ENCODE peak calls at places on chromosomes 1 and 21, in six cellular contexts. One of them, this sample, is unnamed. For H3K27me3, the result is how much of the 10 kb centered on the place peaks cover.

GRCh38 chr1:247421074-247421473 is 5.1 kb downstream of the NLRP3 start:
- DNase-seq in kidney epithelial cell: no peak
- DNase-seq in esophagus muscularis mucosa: no peak
- DNase-seq in SJSA1: no peak
- DNase-seq in effector memory CD4-positive, alpha-beta T cell: no peak
- DNase-seq in adrenal gland: no peak
- DNase-seq in this sample: no peak

GRCh38 chr1:163300569-163300968 is 21.2 kb upstream of the NUF2 start:
- DNase-seq in kidney epithelial cell: no peak
- DNase-seq in esophagus muscularis mucosa: no peak
- DNase-seq in SJSA1: no peak
- DNase-seq in effector memory CD4-positive, alpha-beta T cell: no peak
- DNase-seq in adrenal gland: no peak
- DNase-seq in this sample: no peak

GRCh38 chr1:84339503-84339902 is 38.0 kb downstream of the SAMD13 start:
- DNase-seq in kidney epithelial cell: peak
- DNase-seq in esophagus muscularis mucosa: no peak
- DNase-seq in SJSA1: no peak
- DNase-seq in effector memory CD4-positive, alpha-beta T cell: no peak
- DNase-seq in adrenal gland: no peak
- DNase-seq in this sample: no peak

GRCh38 chr1:234069760-234070159 is 165.3 kb downstream of the SLC35F3 start:
- DNase-seq in kidney epithelial cell: no peak
- DNase-seq in esophagus muscularis mucosa: no peak
- DNase-seq in SJSA1: no peak
- DNase-seq in effector memory CD4-positive, alpha-beta T cell: no peak
- DNase-seq in adrenal gland: no peak
- DNase-seq in this sample: no peak

GRCh38 chr21:29078884-29079765 is 5.7 kb upstream of the CCT8 start:
- DNase-seq in kidney epithelial cell: no peak
- DNase-seq in esophagus muscularis mucosa: no peak
- DNase-seq in SJSA1: peak
- DNase-seq in effector memory CD4-positive, alpha-beta T cell: no peak
- DNase-seq in adrenal gland: peak
- DNase-seq in this sample: peak

GRCh38 chr1:112714313-112715263 is 544 bp downstream of the PPM1J start:
- DNase-seq in kidney epithelial cell: no peak
- DNase-seq in esophagus muscularis mucosa: no peak
- DNase-seq in SJSA1: peak
- DNase-seq in effector memory CD4-positive, alpha-beta T cell: no peak
- DNase-seq in adrenal gland: no peak
- DNase-seq in this sample: peak

GRCh38 chr1:93816970-93817738 is 61.9 kb downstream of the DNTTIP2 start:
- DNase-seq in kidney epithelial cell: no peak
- DNase-seq in esophagus muscularis mucosa: peak
- DNase-seq in SJSA1: no peak
- DNase-seq in effector memory CD4-positive, alpha-beta T cell: no peak
- DNase-seq in adrenal gland: no peak
- DNase-seq in this sample: no peak

GRCh38 chr1:109784551-109785252 is 21.0 kb upstream of the EPS8L3 start:
- DNase-seq in kidney epithelial cell: no peak
- DNase-seq in esophagus muscularis mucosa: no peak
- DNase-seq in SJSA1: no peak
- DNase-seq in effector memory CD4-positive, alpha-beta T cell: no peak
- DNase-seq in adrenal gland: no peak
- DNase-seq in this sample: no peak

GRCh38 chr1:192984058-192984457 is 75.1 kb downstream of the UCHL5 start:
- DNase-seq in kidney epithelial cell: no peak
- DNase-seq in esophagus muscularis mucosa: no peak
- DNase-seq in SJSA1: no peak
- DNase-seq in effector memory CD4-positive, alpha-beta T cell: no peak
- DNase-seq in adrenal gland: no peak
- DNase-seq in this sample: no peak

GRCh38 chr1:2968471-2968881 is 52.8 kb upstream of the ACTRT2 start:
- DNase-seq in kidney epithelial cell: no peak
- DNase-seq in esophagus muscularis mucosa: no peak
- DNase-seq in SJSA1: no peak
- DNase-seq in effector memory CD4-positive, alpha-beta T cell: no peak
- DNase-seq in adrenal gland: no peak
- DNase-seq in this sample: no peak

GRCh38 chr1:172308577-172308976 is 111.9 kb upstream of the C1orf105 start:
- DNase-seq in kidney epithelial cell: no peak
- DNase-seq in esophagus muscularis mucosa: no peak
- DNase-seq in SJSA1: no peak
- DNase-seq in effector memory CD4-positive, alpha-beta T cell: no peak
- DNase-seq in adrenal gland: no peak
- DNase-seq in this sample: no peak

GRCh38 chr1:234139966-234140365 is 233.3 kb upstream of the COA6 start:
- DNase-seq in kidney epithelial cell: peak
- DNase-seq in esophagus muscularis mucosa: peak
- DNase-seq in SJSA1: peak
- DNase-seq in effector memory CD4-positive, alpha-beta T cell: no peak
- DNase-seq in adrenal gland: no peak
- DNase-seq in this sample: no peak

GRCh38 chr1:172764378-172764777 is 105.5 kb downstream of the FASLG start:
- DNase-seq in kidney epithelial cell: no peak
- DNase-seq in esophagus muscularis mucosa: no peak
- DNase-seq in SJSA1: no peak
- DNase-seq in effector memory CD4-positive, alpha-beta T cell: no peak
- DNase-seq in adrenal gland: no peak
- DNase-seq in this sample: no peak

GRCh38 chr1:77742011-77742555 is 17.6 kb downstream of the USP33 start:
- DNase-seq in kidney epithelial cell: no peak
- DNase-seq in esophagus muscularis mucosa: no peak
- DNase-seq in SJSA1: no peak
- DNase-seq in effector memory CD4-positive, alpha-beta T cell: no peak
- DNase-seq in adrenal gland: no peak
- DNase-seq in this sample: no peak

GRCh38 chr1:14724234-14724633 is 125.7 kb downstream of the KAZN start:
- DNase-seq in kidney epithelial cell: no peak
- DNase-seq in esophagus muscularis mucosa: no peak
- DNase-seq in SJSA1: no peak
- DNase-seq in effector memory CD4-positive, alpha-beta T cell: no peak
- DNase-seq in adrenal gland: no peak
- DNase-seq in this sample: no peak

GRCh38 chr1:92486251-92487077 is at the start of gene GFI1:
- DNase-seq in kidney epithelial cell: no peak
- DNase-seq in esophagus muscularis mucosa: no peak
- DNase-seq in SJSA1: no peak
- DNase-seq in effector memory CD4-positive, alpha-beta T cell: peak
- DNase-seq in adrenal gland: peak
- DNase-seq in this sample: peak

GRCh38 chr1:203346060-203346754 is 4.7 kb downstream of the FMOD start:
- DNase-seq in kidney epithelial cell: no peak
- DNase-seq in esophagus muscularis mucosa: no peak
- DNase-seq in SJSA1: no peak
- DNase-seq in effector memory CD4-positive, alpha-beta T cell: no peak
- DNase-seq in adrenal gland: no peak
- DNase-seq in this sample: no peak

GRCh38 chr1:166133276-166133841 is 33.4 kb downstream of the FAM78B start:
- DNase-seq in kidney epithelial cell: no peak
- DNase-seq in esophagus muscularis mucosa: no peak
- DNase-seq in SJSA1: no peak
- DNase-seq in effector memory CD4-positive, alpha-beta T cell: no peak
- DNase-seq in adrenal gland: no peak
- DNase-seq in this sample: no peak

GRCh38 chr1:208834346-208835081 is 590.3 kb upstream of the PLXNA2 start:
- DNase-seq in kidney epithelial cell: no peak
- DNase-seq in esophagus muscularis mucosa: peak
- DNase-seq in SJSA1: no peak
- DNase-seq in effector memory CD4-positive, alpha-beta T cell: no peak
- DNase-seq in adrenal gland: no peak
- DNase-seq in this sample: no peak

GRCh38 chr1:61051455-61052392 is 30.6 kb upstream of the NFIA start:
- DNase-seq in kidney epithelial cell: no peak
- DNase-seq in esophagus muscularis mucosa: no peak
- DNase-seq in SJSA1: no peak
- DNase-seq in effector memory CD4-positive, alpha-beta T cell: no peak
- DNase-seq in adrenal gland: no peak
- DNase-seq in this sample: no peak
- H3K27me3 ChIP-seq in kidney epithelial cell: under half
- H3K27me3 ChIP-seq in esophagus muscularis mucosa: under half
- H3K27me3 ChIP-seq in SJSA1: under half
- H3K27me3 ChIP-seq in effector memory CD4-positive, alpha-beta T cell: under half
- H3K27me3 ChIP-seq in adrenal gland: under half
- H3K27me3 ChIP-seq in this sample: under half

GRCh38 chr1:38500352-38500751 is 359.2 kb downstream of the RRAGC start:
- DNase-seq in kidney epithelial cell: no peak
- DNase-seq in esophagus muscularis mucosa: no peak
- DNase-seq in SJSA1: no peak
- DNase-seq in effector memory CD4-positive, alpha-beta T cell: no peak
- DNase-seq in adrenal gland: no peak
- DNase-seq in this sample: no peak

GRCh38 chr1:38497921-38498320 is 361.7 kb downstream of the RRAGC start:
- DNase-seq in kidney epithelial cell: no peak
- DNase-seq in esophagus muscularis mucosa: no peak
- DNase-seq in SJSA1: no peak
- DNase-seq in effector memory CD4-positive, alpha-beta T cell: no peak
- DNase-seq in adrenal gland: no peak
- DNase-seq in this sample: no peak

GRCh38 chr1:38505950-38506349 is 353.6 kb downstream of the RRAGC start:
- DNase-seq in kidney epithelial cell: no peak
- DNase-seq in esophagus muscularis mucosa: no peak
- DNase-seq in SJSA1: no peak
- DNase-seq in effector memory CD4-positive, alpha-beta T cell: no peak
- DNase-seq in adrenal gland: no peak
- DNase-seq in this sample: no peak

GRCh38 chr1:38502772-38503171 is 356.8 kb downstream of the RRAGC start:
- DNase-seq in kidney epithelial cell: no peak
- DNase-seq in esophagus muscularis mucosa: no peak
- DNase-seq in SJSA1: no peak
- DNase-seq in effector memory CD4-positive, alpha-beta T cell: no peak
- DNase-seq in adrenal gland: no peak
- DNase-seq in this sample: no peak

DNA sequence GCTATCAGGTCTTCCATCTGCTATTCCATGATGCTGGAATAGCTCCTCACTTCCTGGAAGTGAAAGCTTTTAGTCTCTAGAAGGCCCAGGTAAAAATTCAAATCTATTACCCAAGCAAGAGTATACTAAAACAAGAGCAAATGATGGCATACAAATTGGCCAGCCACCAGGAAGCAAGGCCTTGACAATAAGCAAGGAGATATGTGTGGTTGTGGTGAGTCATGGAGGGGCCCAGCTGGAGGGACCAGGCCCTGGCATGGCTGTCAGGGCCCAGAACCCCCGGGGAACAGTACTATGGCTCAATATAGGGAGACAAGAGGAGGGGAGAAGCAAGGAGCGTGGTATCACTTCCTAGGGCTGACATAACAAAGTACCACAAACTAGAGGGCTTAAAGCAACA is 358.7 kb downstream of the RRAGC start:
- DNase-seq in kidney epithelial cell: no peak
- DNase-seq in esophagus muscularis mucosa: no peak
- DNase-seq in SJSA1: no peak
- DNase-seq in effector memory CD4-positive, alpha-beta T cell: no peak
- DNase-seq in adrenal gland: no peak
- DNase-seq in this sample: no peak
- H3K27me3 ChIP-seq in kidney epithelial cell: under half
- H3K27me3 ChIP-seq in esophagus muscularis mucosa: under half
- H3K27me3 ChIP-seq in SJSA1: under half
- H3K27me3 ChIP-seq in effector memory CD4-positive, alpha-beta T cell: under half
- H3K27me3 ChIP-seq in adrenal gland: under half
- H3K27me3 ChIP-seq in this sample: under half

GRCh38 chr1:984476-984814 is 2.6 kb upstream of the PERM1 start:
- DNase-seq in kidney epithelial cell: no peak
- DNase-seq in esophagus muscularis mucosa: no peak
- DNase-seq in SJSA1: no peak
- DNase-seq in effector memory CD4-positive, alpha-beta T cell: no peak
- DNase-seq in adrenal gland: no peak
- DNase-seq in this sample: no peak

GRCh38 chr1:981955-982558 is at the start of gene PERM1:
- DNase-seq in kidney epithelial cell: no peak
- DNase-seq in esophagus muscularis mucosa: no peak
- DNase-seq in SJSA1: no peak
- DNase-seq in effector memory CD4-positive, alpha-beta T cell: no peak
- DNase-seq in adrenal gland: no peak
- DNase-seq in this sample: no peak

GRCh38 chr1:981491-981954 is 370 bp downstream of the PERM1 start:
- DNase-seq in kidney epithelial cell: no peak
- DNase-seq in esophagus muscularis mucosa: no peak
- DNase-seq in SJSA1: no peak
- DNase-seq in effector memory CD4-positive, alpha-beta T cell: no peak
- DNase-seq in adrenal gland: no peak
- DNase-seq in this sample: no peak

GRCh38 chr1:983736-984475 is 2.0 kb upstream of the PERM1 start:
- DNase-seq in kidney epithelial cell: no peak
- DNase-seq in esophagus muscularis mucosa: no peak
- DNase-seq in SJSA1: no peak
- DNase-seq in effector memory CD4-positive, alpha-beta T cell: peak
- DNase-seq in adrenal gland: no peak
- DNase-seq in this sample: peak

DNA sequence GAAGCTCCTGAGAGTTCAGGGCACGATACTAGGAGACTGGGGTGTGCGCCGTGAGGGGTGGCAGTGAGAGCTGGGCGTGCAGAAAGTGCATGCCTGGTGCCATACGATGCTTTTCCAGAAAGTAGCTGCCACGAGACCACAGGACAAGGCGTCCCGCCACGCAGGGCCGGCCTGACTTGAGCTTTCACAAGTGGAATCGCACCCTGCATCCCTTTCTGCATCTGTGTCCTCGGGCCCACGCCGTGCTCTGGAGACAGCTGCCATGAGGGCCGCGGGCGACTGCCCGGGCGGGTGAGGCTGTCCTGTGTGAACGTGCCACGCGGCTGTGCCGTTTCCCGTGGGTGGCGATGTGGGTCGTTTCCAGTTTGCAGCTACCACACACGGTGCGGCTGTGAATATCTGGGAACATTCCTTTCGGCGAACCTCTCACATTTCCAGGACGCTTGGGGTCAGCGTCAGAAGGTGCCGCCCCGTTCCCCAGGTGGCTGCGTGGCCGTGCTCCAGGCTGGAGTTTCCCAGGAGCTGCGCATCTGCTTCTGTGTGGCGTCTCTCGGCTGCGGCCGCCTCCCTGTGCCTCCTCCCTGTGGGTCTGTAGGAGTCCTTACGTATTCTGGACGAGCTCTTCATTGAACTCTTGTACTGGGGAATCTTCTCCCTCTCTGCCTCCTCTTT is 1.0 kb upstream of the PERM1 start:
- DNase-seq in kidney epithelial cell: no peak
- DNase-seq in esophagus muscularis mucosa: no peak
- DNase-seq in SJSA1: no peak
- DNase-seq in effector memory CD4-positive, alpha-beta T cell: no peak
- DNase-seq in adrenal gland: no peak
- DNase-seq in this sample: peak
- H3K27me3 ChIP-seq in kidney epithelial cell: under half
- H3K27me3 ChIP-seq in esophagus muscularis mucosa: under half
- H3K27me3 ChIP-seq in SJSA1: under half
- H3K27me3 ChIP-seq in effector memory CD4-positive, alpha-beta T cell: under half
- H3K27me3 ChIP-seq in adrenal gland: under half
- H3K27me3 ChIP-seq in this sample: under half

DNA sequence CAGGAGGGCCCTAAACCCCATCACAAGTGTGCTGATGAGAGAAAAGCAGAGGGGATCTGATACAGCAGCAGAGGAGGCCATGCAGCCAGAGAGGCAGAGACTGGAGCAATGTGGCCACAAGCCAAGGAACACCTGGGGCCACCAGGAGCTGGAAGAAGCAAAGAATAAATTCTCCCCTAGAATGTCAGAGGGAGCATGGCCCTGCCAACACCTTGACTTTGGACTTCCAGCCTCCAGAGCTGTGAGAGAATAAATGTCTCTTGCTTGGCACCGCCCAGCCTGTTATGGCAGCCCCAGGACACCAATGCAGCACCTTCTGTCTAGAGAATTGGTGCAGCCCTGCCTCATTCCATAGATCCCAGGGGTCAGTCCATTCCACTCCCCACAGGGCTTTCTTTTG is 25.3 kb downstream of the UBASH3A start:
- DNase-seq in kidney epithelial cell: no peak
- DNase-seq in esophagus muscularis mucosa: no peak
- DNase-seq in SJSA1: no peak
- DNase-seq in effector memory CD4-positive, alpha-beta T cell: no peak
- DNase-seq in adrenal gland: no peak
- DNase-seq in this sample: no peak
- H3K27me3 ChIP-seq in kidney epithelial cell: under half
- H3K27me3 ChIP-seq in esophagus muscularis mucosa: under half
- H3K27me3 ChIP-seq in SJSA1: under half
- H3K27me3 ChIP-seq in effector memory CD4-positive, alpha-beta T cell: under half
- H3K27me3 ChIP-seq in adrenal gland: under half
- H3K27me3 ChIP-seq in this sample: under half

This sample was measured in GM06990.